ENCODE peak calls at places on chromosomes 11 and 22, in four cellular contexts. N, X, O and U are unnamed samples.

GRCh38 chr22:27654536-27655445 is 146.8 kb downstream of the MN1 start:
- DNase-seq in N (no peak), O (no peak), X (peak; percentile 2), U (no peak)

GRCh38 chr11:80104196-80104595 is 663.4 kb upstream of the TENM4 start:
- DNase-seq in N (no peak), X (no peak), O (no peak), U (no peak)

GRCh38 chr11:118497831-118498230 is 29.4 kb upstream of the TTC36 start:
- DNase-seq in N (peak; percentile 4), X (peak; percentile 68), O (peak; percentile 75), U (no peak)

GRCh38 chr11:113322158-113322557 is 7.8 kb downstream of the TTC12 start:
- DNase-seq in O (no peak), N (no peak), X (no peak), U (no peak)

GRCh38 chr22:39117585-39118191 is 20.6 kb downstream of the APOBEC3H start:
- DNase-seq in X (peak; percentile 49), N (no peak), O (no peak), U (no peak)

GRCh38 chr11:612201-612960 is 3.4 kb downstream of the IRF7 start:
- DNase-seq in N (no peak), X (peak; percentile 22), O (no peak), U (no peak)

GRCh38 chr11:1260023-1260501 is 37.2 kb downstream of the MUC5B start:
- DNase-seq in N (no peak), X (no peak), O (no peak), U (no peak)

GRCh38 chr11:32562839-32563599 is 20.6 kb upstream of the EIF3M start:
- DNase-seq in O (peak; percentile 12), N (no peak), X (peak; percentile 57), U (no peak)

GRCh38 chr11:10934293-10934850 is 76.5 kb upstream of the ZBED5 start:
- DNase-seq in X (no peak), N (no peak), O (no peak), U (no peak)

GRCh38 chr22:48895341-48895740 is 932.3 kb downstream of the BRD1 start:
- DNase-seq in O (no peak), X (no peak), N (no peak), U (no peak)

GRCh38 chr11:134459246-134460043 is 47.4 kb upstream of the B3GAT1 start:
- DNase-seq in O (no peak), N (no peak), X (no peak), U (no peak)

GRCh38 chr11:64044730-64045386 is 9.1 kb downstream of the FLRT1 start:
- DNase-seq in N (no peak), O (no peak), X (no peak), U (no peak)

GRCh38 chr11:60835472-60835871 is 6.4 kb upstream of the CCDC86 start:
- DNase-seq in N (no peak), O (no peak), X (peak; percentile 47), U (no peak)

GRCh38 chr22:22768885-22769284 is 118.7 kb upstream of the IGLL5 start:
- DNase-seq in N (no peak), O (no peak), X (no peak), U (no peak)

GRCh38 chr11:75242722-75243600 is 2.4 kb downstream of the TPBGL start:
- DNase-seq in N (no peak), X (no peak), O (no peak), U (peak; percentile 9)

GRCh38 chr11:123061403-123062157 is at the start of gene HSPA8:
- DNase-seq in X (peak; percentile 52), O (peak; percentile 56), N (no peak), U (peak; percentile 79)

GRCh38 chr22:44360686-44361381 is 48.1 kb upstream of the SHISAL1 start:
- DNase-seq in N (peak; percentile 90), O (peak; percentile 90), X (peak; percentile 80), U (no peak)

GRCh38 chr22:25395915-25396314 is 168.6 kb upstream of the GRK3 start:
- DNase-seq in X (no peak), N (no peak), O (no peak), U (no peak)

GRCh38 chr22:50101870-50102565 is 12.2 kb downstream of the MOV10L1 start:
- DNase-seq in X (no peak), N (no peak), O (no peak), U (no peak)

GRCh38 chr11:48272551-48273080 is 9.0 kb downstream of the OR4X1 start:
- DNase-seq in X (no peak), N (no peak), O (no peak), U (no peak)

GRCh38 chr11:2301631-2302272 is at the start of the genes C11orf21 and TSPAN32:
- DNase-seq in N (no peak), O (peak; percentile 55), X (peak; percentile 3), U (no peak)

GRCh38 chr22:43213066-43213465 is 26.1 kb upstream of the TTLL12 start:
- DNase-seq in N (no peak), O (no peak), X (no peak), U (no peak)

GRCh38 chr11:122721201-122721963 is 65.9 kb downstream of the UBASH3B start:
- DNase-seq in N (no peak), O (peak; percentile 86), X (peak; percentile 65), U (no peak)

GRCh38 chr11:12800032-12800671 is 125.9 kb downstream of the TEAD1 start:
- DNase-seq in O (peak; percentile 82), X (peak; percentile 81), N (peak; percentile 46), U (no peak)

GRCh38 chr11:21628641-21629040 is 564.2 kb upstream of the ANO5 start:
- DNase-seq in N (no peak), O (no peak), X (no peak), U (no peak)

GRCh38 chr22:27718186-27719032 is 83.1 kb downstream of the MN1 start:
- DNase-seq in O (peak; percentile 97), X (peak; percentile 98), N (peak; percentile 93), U (peak; percentile 62)

GRCh38 chr11:83554896-83555295 is 268.7 kb upstream of the CCDC90B start:
- DNase-seq in N (no peak), O (no peak), X (no peak), U (no peak)

DNA sequence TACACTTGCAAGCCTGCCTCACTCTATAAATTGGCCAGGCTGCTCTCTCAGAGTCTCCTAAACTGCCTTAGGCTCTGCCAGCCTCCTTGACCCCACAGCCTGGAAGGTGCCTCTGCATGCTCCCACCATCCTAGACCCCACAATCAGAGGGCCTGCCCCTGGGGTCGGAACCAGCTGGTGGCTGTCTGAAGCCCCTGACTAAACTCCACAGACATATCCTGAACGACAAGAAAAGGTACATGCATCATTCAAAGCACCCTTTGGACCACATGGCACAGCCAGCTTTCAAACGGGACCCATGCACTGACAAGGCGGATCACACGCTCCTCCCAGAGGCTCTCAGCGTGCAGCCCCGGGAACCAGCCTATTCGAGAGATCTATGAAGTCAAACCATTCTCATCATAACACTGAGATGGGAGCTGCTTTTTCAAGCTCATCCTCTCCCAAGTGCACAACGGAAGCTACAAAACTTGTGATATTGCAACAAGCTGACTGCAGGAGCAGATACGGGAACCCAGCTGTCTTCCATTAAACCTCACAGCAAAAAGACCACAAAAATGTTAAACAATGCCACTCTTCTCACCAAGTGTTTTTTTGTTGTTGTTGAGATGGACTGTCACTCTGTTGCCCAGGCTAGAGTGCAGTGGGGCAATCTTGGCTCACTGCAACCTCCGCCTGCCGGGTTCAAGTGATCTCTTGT is 8.1 kb downstream of the SHANK2 start:
- DNase-seq in X (peak; percentile 36), O (no peak), N (peak; percentile 52), U (no peak)
- H3K27me3 ChIP-seq in X (no peaks in the 10 kb centered on the region), O (peaks cover 12% of the 10 kb centered on the region), N (no peaks in the 10 kb centered on the region), U (peaks cover 8% of the 10 kb centered on the region)

GRCh38 chr11:68469642-68470041 is 9.1 kb downstream of the PPP6R3 start:
- DNase-seq in O (no peak), N (no peak), X (no peak), U (no peak)

GRCh38 chr11:68467446-68467845 is 6.9 kb downstream of the PPP6R3 start:
- DNase-seq in N (no peak), O (no peak), X (no peak), U (no peak)

GRCh38 chr11:68469122-68469521 is 8.6 kb downstream of the PPP6R3 start:
- DNase-seq in N (no peak), O (no peak), X (peak; percentile 50), U (no peak)

GRCh38 chr11:68470304-68470811 is 9.8 kb downstream of the PPP6R3 start:
- DNase-seq in O (no peak), N (no peak), X (no peak), U (no peak)

DNA sequence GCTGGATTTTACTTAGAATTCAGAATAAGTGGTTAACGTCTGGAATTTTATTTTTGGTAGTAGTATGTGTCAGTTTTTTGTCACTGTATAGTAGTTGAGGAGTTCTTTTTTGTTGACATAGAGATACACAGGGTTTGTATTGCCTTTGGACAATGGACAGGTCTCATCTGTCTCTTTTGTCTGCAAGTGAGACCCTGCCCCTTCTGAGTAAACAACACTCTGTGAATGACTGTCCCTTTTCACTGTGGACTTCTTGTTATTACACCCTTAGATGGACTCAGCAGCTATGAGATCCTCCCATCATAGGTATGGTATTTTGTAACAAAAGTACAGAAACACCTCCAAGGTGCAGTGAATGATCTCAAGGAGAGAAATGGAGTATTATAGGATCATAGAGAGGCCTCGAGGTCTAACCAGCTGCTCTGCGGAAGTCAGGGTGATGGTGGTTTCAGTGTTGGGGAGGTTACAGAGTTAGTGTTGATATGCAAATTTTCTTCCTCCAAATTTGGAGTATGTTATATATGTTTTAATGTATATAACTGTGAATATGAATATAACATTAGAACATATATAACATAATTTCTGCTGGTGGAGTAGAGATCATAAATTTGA is 7.8 kb downstream of the PPP6R3 start:
- DNase-seq in X (no peak), O (no peak), N (no peak), U (no peak)
- H3K4me3 ChIP-seq in X (no peak overlapping the region), O (no peak overlapping the region), N (no peak overlapping the region), U (no peak overlapping the region)

DNA sequence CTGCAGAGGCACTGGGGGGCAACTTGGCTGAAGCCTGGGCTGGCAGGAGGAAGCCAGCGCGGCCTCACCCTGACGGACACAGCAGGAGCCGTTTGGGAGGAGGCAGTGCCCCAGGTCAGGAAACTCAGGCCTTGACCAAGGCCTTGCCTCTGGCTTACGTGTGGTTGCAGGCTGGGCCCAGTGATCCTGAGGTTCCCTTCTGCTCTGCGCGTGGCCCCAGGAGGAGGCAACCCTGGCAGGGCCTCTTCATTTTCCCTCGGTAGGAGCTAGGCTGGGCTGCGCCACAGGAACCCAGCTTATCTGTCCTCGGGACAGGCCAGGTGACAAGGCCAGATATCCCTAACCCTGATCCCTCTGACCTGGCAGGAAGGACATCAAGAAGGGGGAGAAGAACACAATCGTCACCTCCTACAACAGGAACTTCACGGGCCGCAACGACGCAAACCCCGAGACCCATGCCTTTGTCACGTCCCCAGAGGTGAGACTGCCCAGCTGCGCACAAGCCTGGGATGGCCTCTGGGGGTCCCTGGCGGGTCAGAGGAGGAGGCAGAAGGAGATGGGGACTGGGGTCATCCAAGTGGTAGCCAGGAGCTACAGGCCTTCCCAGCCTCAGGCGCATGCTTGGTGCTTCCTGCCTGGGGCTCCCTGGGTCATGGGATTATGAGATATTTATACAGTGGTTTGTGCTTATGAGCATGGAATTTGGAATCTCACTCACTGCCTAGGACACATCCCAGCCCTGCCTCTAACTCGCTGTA is 20.6 kb downstream of the POLR3H start:
- DNase-seq in N (no peak), O (peak; percentile 46), X (peak; percentile 89), U (no peak)
- H3K27ac ChIP-seq in N (no peak overlapping the region), O (peak overlapping the region; percentile 58), X (peak overlapping the region; percentile 94), U (peak overlapping the region; percentile 92)

GRCh38 chr22:37358917-37359316 is 68.4 kb downstream of the ELFN2 start:
- DNase-seq in N (no peak), O (no peak), X (peak; percentile 39), U (no peak)

GRCh38 chr22:37357471-37357870 is 69.8 kb downstream of the ELFN2 start:
- DNase-seq in X (no peak), O (peak; percentile 14), N (no peak), U (no peak)

GRCh38 chr22:37355174-37355573 is 72.1 kb downstream of the ELFN2 start:
- DNase-seq in X (no peak), N (no peak), O (no peak), U (no peak)

GRCh38 chr22:37356922-37357321 is 70.4 kb downstream of the ELFN2 start:
- DNase-seq in X (no peak), N (no peak), O (no peak), U (no peak)

GRCh38 chr22:37358386-37358785 is 68.9 kb downstream of the ELFN2 start:
- DNase-seq in X (no peak), O (no peak), N (no peak), U (no peak)
- H3K27me3 ChIP-seq in X (peaks cover 10% of the 10 kb centered on the region), O (no peaks in the 10 kb centered on the region), N (peaks cover 7% of the 10 kb centered on the region), U (no peaks in the 10 kb centered on the region)